ENCODE peak calls at places on chromosome 1, in six cellular contexts. One of them, this sample, is unnamed.

GRCh38 chr1:205616563-205617293 is 15.1 kb downstream of the ELK4 start:
- DNase-seq in NCI-H748 treated with DMSO at 0.1 percent for 48 hours: no peak
- DNase-seq in H54: no peak
- DNase-seq in neural progenitor cell: no peak
- DNase-seq in stomach: no peak
- DNase-seq in astrocyte of the spinal cord: no peak
- DNase-seq in this sample: no peak

GRCh38 chr1:89945852-89946476 is 48.9 kb upstream of the ZNF326 start:
- DNase-seq in NCI-H748 treated with DMSO at 0.1 percent for 48 hours: no peak
- DNase-seq in H54: no peak
- DNase-seq in neural progenitor cell: no peak
- DNase-seq in stomach: no peak
- DNase-seq in astrocyte of the spinal cord: peak
- DNase-seq in this sample: no peak

GRCh38 chr1:175075572-175076568 is 8.2 kb downstream of the TNN start:
- DNase-seq in NCI-H748 treated with DMSO at 0.1 percent for 48 hours: no peak
- DNase-seq in H54: no peak
- DNase-seq in neural progenitor cell: no peak
- DNase-seq in stomach: no peak
- DNase-seq in astrocyte of the spinal cord: no peak
- DNase-seq in this sample: no peak

GRCh38 chr1:29133861-29134694 is 10.4 kb upstream of the TMEM200B start:
- DNase-seq in NCI-H748 treated with DMSO at 0.1 percent for 48 hours: no peak
- DNase-seq in H54: no peak
- DNase-seq in neural progenitor cell: no peak
- DNase-seq in stomach: no peak
- DNase-seq in astrocyte of the spinal cord: no peak
- DNase-seq in this sample: no peak

GRCh38 chr1:236759252-236759859 is 35.7 kb upstream of the MTR start:
- DNase-seq in NCI-H748 treated with DMSO at 0.1 percent for 48 hours: no peak
- DNase-seq in H54: peak
- DNase-seq in neural progenitor cell: peak
- DNase-seq in stomach: no peak
- DNase-seq in astrocyte of the spinal cord: peak
- DNase-seq in this sample: peak

GRCh38 chr1:94926365-94926914 is 470 bp downstream of the CNN3 start:
- DNase-seq in NCI-H748 treated with DMSO at 0.1 percent for 48 hours: peak
- DNase-seq in H54: no peak
- DNase-seq in neural progenitor cell: peak
- DNase-seq in stomach: peak
- DNase-seq in astrocyte of the spinal cord: peak
- DNase-seq in this sample: no peak

GRCh38 chr1:6447016-6447817 is 18.8 kb downstream of the TNFRSF25 start:
- DNase-seq in NCI-H748 treated with DMSO at 0.1 percent for 48 hours: peak
- DNase-seq in H54: no peak
- DNase-seq in neural progenitor cell: peak
- DNase-seq in stomach: no peak
- DNase-seq in astrocyte of the spinal cord: no peak
- DNase-seq in this sample: no peak

GRCh38 chr1:203650012-203650836 is 23.6 kb downstream of the ATP2B4 start:
- DNase-seq in NCI-H748 treated with DMSO at 0.1 percent for 48 hours: no peak
- DNase-seq in H54: no peak
- DNase-seq in neural progenitor cell: peak
- DNase-seq in stomach: peak
- DNase-seq in astrocyte of the spinal cord: peak
- DNase-seq in this sample: no peak

GRCh38 chr1:25676488-25676887 is 59.9 kb downstream of the MAN1C1 start:
- DNase-seq in NCI-H748 treated with DMSO at 0.1 percent for 48 hours: no peak
- DNase-seq in H54: no peak
- DNase-seq in neural progenitor cell: no peak
- DNase-seq in stomach: peak
- DNase-seq in astrocyte of the spinal cord: no peak
- DNase-seq in this sample: no peak

GRCh38 chr1:15214507-15214906 is 32.5 kb upstream of the FHAD1 start:
- DNase-seq in NCI-H748 treated with DMSO at 0.1 percent for 48 hours: no peak
- DNase-seq in H54: no peak
- DNase-seq in neural progenitor cell: peak
- DNase-seq in stomach: no peak
- DNase-seq in astrocyte of the spinal cord: peak
- DNase-seq in this sample: no peak

GRCh38 chr1:229407206-229408026 is 26.5 kb downstream of the ACTA1 start:
- DNase-seq in NCI-H748 treated with DMSO at 0.1 percent for 48 hours: no peak
- DNase-seq in H54: no peak
- DNase-seq in neural progenitor cell: peak
- DNase-seq in stomach: no peak
- DNase-seq in astrocyte of the spinal cord: no peak
- DNase-seq in this sample: no peak

GRCh38 chr1:41414716-41415306 is 53.6 kb downstream of the FOXO6 start:
- DNase-seq in NCI-H748 treated with DMSO at 0.1 percent for 48 hours: no peak
- DNase-seq in H54: no peak
- DNase-seq in neural progenitor cell: no peak
- DNase-seq in stomach: no peak
- DNase-seq in astrocyte of the spinal cord: no peak
- DNase-seq in this sample: no peak

GRCh38 chr1:15764269-15764764 is 5.7 kb downstream of the FBLIM1 start:
- DNase-seq in NCI-H748 treated with DMSO at 0.1 percent for 48 hours: no peak
- DNase-seq in H54: no peak
- DNase-seq in neural progenitor cell: no peak
- DNase-seq in stomach: peak
- DNase-seq in astrocyte of the spinal cord: no peak
- DNase-seq in this sample: no peak

GRCh38 chr1:150006881-150007401 is 3.6 kb downstream of the OTUD7B start:
- DNase-seq in NCI-H748 treated with DMSO at 0.1 percent for 48 hours: no peak
- DNase-seq in H54: no peak
- DNase-seq in neural progenitor cell: no peak
- DNase-seq in stomach: no peak
- DNase-seq in astrocyte of the spinal cord: peak
- DNase-seq in this sample: no peak

GRCh38 chr1:8334106-8334851 is 16.4 kb downstream of the SLC45A1 start:
- DNase-seq in NCI-H748 treated with DMSO at 0.1 percent for 48 hours: no peak
- DNase-seq in H54: no peak
- DNase-seq in neural progenitor cell: no peak
- DNase-seq in stomach: no peak
- DNase-seq in astrocyte of the spinal cord: no peak
- DNase-seq in this sample: no peak

GRCh38 chr1:12185036-12185435 is 18.2 kb downstream of the TNFRSF1B start:
- DNase-seq in NCI-H748 treated with DMSO at 0.1 percent for 48 hours: no peak
- DNase-seq in H54: no peak
- DNase-seq in neural progenitor cell: no peak
- DNase-seq in stomach: no peak
- DNase-seq in astrocyte of the spinal cord: no peak
- DNase-seq in this sample: no peak

GRCh38 chr1:40270152-40270834 is 12.3 kb downstream of the ZMPSTE24 start:
- DNase-seq in NCI-H748 treated with DMSO at 0.1 percent for 48 hours: no peak
- DNase-seq in H54: peak
- DNase-seq in neural progenitor cell: no peak
- DNase-seq in stomach: no peak
- DNase-seq in astrocyte of the spinal cord: no peak
- DNase-seq in this sample: no peak

GRCh38 chr1:54017979-54018378 is at the start of gene LDLRAD1:
- DNase-seq in NCI-H748 treated with DMSO at 0.1 percent for 48 hours: no peak
- DNase-seq in H54: no peak
- DNase-seq in neural progenitor cell: no peak
- DNase-seq in stomach: peak
- DNase-seq in astrocyte of the spinal cord: no peak
- DNase-seq in this sample: no peak

GRCh38 chr1:94579876-94580294 is 38.3 kb upstream of the F3 start:
- DNase-seq in NCI-H748 treated with DMSO at 0.1 percent for 48 hours: no peak
- DNase-seq in H54: peak
- DNase-seq in neural progenitor cell: no peak
- DNase-seq in stomach: no peak
- DNase-seq in astrocyte of the spinal cord: peak
- DNase-seq in this sample: no peak

GRCh38 chr1:86765674-86766073 is 61.3 kb downstream of the SH3GLB1 start:
- DNase-seq in NCI-H748 treated with DMSO at 0.1 percent for 48 hours: no peak
- DNase-seq in H54: no peak
- DNase-seq in neural progenitor cell: no peak
- DNase-seq in stomach: no peak
- DNase-seq in astrocyte of the spinal cord: no peak
- DNase-seq in this sample: no peak

GRCh38 chr1:117673405-117673804 is 67.6 kb downstream of the TENT5C start:
- DNase-seq in NCI-H748 treated with DMSO at 0.1 percent for 48 hours: no peak
- DNase-seq in H54: no peak
- DNase-seq in neural progenitor cell: no peak
- DNase-seq in stomach: no peak
- DNase-seq in astrocyte of the spinal cord: peak
- DNase-seq in this sample: no peak

GRCh38 chr1:3451994-3452865 is 2.2 kb upstream of the ARHGEF16 start:
- DNase-seq in NCI-H748 treated with DMSO at 0.1 percent for 48 hours: no peak
- DNase-seq in H54: no peak
- DNase-seq in neural progenitor cell: no peak
- DNase-seq in stomach: no peak
- DNase-seq in astrocyte of the spinal cord: no peak
- DNase-seq in this sample: no peak

GRCh38 chr1:205502111-205502810 is 2.2 kb upstream of the CDK18 start:
- DNase-seq in NCI-H748 treated with DMSO at 0.1 percent for 48 hours: no peak
- DNase-seq in H54: no peak
- DNase-seq in neural progenitor cell: no peak
- DNase-seq in stomach: no peak
- DNase-seq in astrocyte of the spinal cord: no peak
- DNase-seq in this sample: no peak